ENCODE peak calls at places on chromosome 14, in nine cellular contexts. G is H1, H is HCT116, P is A549, J is stomach, Q is breast epithelium, C is sigmoid colon, Y is upper lobe of left lung, B is IMR-90. N is an unnamed sample.

GRCh38 chr14:75142494-75142893 is 15.6 kb upstream of the NEK9 start:
- DNase-seq in H (no peak), G (no peak), P (no peak), Q (no peak), C (no peak), Y (no peak), B (no peak), J (no peak), N (no peak)

GRCh38 chr14:36522347-36522971 is 2.4 kb upstream of the NKX2-1 start:
- DNase-seq in C (no peak), H (no peak), J (no peak), Y (peak; percentile 37), P (no peak), B (no peak), G (no peak), Q (no peak), N (no peak)

GRCh38 chr14:27528328-27528727 is 930.5 kb upstream of the NOVA1 start:
- DNase-seq in Y (no peak), Q (no peak), H (no peak), C (no peak), B (no peak), G (no peak), J (no peak), P (peak; percentile 13), N (no peak)

GRCh38 chr14:45120109-45120508 is 14.2 kb downstream of the FKBP3 start:
- DNase-seq in H (no peak), B (no peak), C (no peak), P (no peak), Y (no peak), G (no peak), J (no peak), Q (no peak), N (no peak)

GRCh38 chr14:23141706-23142467 is 22.8 kb upstream of the CEBPE start:
- DNase-seq in P (peak; percentile 34), C (peak; percentile 83), Q (peak; percentile 91), J (peak; percentile 79), B (peak; percentile 24), Y (peak; percentile 51), H (no peak), G (no peak), N (no peak)

GRCh38 chr14:104886690-104887622 is 21.9 kb downstream of the CEP170B start:
- DNase-seq in Y (peak; percentile 18), G (no peak), Q (peak; percentile 47), J (no peak), C (peak; percentile 61), P (no peak), H (no peak), B (no peak), N (no peak)

GRCh38 chr14:67373347-67373746 is 13.2 kb downstream of the EIF2S1 start:
- DNase-seq in Y (no peak), H (no peak), Q (no peak), G (no peak), C (no peak), J (no peak), P (no peak), B (no peak), N (no peak)

GRCh38 chr14:104196461-104197180 is 58.2 kb downstream of the KIF26A start:
- DNase-seq in Y (no peak), G (no peak), P (no peak), Q (no peak), H (no peak), J (no peak), C (no peak), B (no peak), N (no peak)

GRCh38 chr14:76836029-76836630 is 9.9 kb downstream of the LRRC74A start:
- DNase-seq in H (no peak), B (no peak), J (no peak), Y (peak; percentile 70), Q (no peak), C (peak; percentile 71), G (no peak), P (no peak), N (no peak)

GRCh38 chr14:54048736-54049135 is 92.1 kb upstream of the BMP4 start:
- DNase-seq in Q (no peak), C (no peak), Y (no peak), J (no peak), G (no peak), B (no peak), H (no peak), P (no peak), N (no peak)

GRCh38 chr14:23106747-23107045 is 1.9 kb upstream of the CIROP start:
- DNase-seq in P (no peak), H (no peak), B (no peak), Y (no peak), Q (no peak), C (no peak), G (no peak), J (no peak), N (no peak)

DNA sequence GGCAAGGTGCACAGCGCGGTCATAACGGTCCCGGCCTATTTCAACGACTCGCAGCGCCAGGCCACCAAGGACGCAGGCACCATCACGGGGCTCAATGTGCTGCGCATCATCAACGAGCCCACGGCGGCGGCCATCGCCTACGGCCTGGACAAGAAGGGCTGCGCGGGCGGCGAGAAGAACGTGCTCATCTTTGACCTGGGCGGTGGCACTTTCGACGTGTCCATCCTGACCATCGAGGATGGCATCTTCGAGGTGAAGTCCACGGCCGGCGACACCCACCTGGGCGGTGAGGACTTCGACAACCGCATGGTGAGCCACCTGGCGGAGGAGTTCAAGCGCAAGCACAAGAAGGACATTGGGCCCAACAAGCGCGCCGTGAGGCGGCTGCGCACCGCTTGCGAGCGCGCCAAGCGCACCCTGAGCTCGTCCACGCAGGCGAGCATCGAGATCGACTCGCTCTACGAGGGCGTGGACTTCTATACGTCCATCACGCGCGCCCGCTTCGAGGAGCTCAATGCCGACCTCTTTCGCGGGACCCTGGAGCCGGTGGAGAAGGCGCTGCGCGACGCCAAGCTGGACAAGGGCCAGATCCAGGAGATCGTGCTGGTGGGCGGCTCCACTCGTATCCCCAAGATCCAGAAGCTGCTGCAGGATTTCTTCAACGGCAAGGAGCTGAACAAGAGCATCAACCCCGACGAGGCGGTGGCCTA is 875 bp downstream of the HSPA2 start:
- DNase-seq in H (no peak), P (no peak), B (no peak), C (peak; percentile 85), Q (no peak), G (no peak), J (no peak), Y (no peak), N (no peak)
- H3K4me3 ChIP-seq in H (no peak overlapping the region), P (peak overlapping the region; percentile 50), B (peak overlapping the region; percentile 67), C (peak overlapping the region; percentile 42), Q (peak overlapping the region; percentile 51), G (no peak overlapping the region), J (peak overlapping the region; percentile 66), Y (no peak overlapping the region), N (peak overlapping the region; percentile 63)

GRCh38 chr14:100239200-100239839 is 376 bp downstream of the YY1 start:
- DNase-seq in J (no peak), Q (no peak), G (no peak), P (no peak), C (peak; percentile 74), H (no peak), B (no peak), Y (no peak), N (no peak)

GRCh38 chr14:100240725-100241032 is 1.7 kb downstream of the YY1 start:
- DNase-seq in C (no peak), J (no peak), B (no peak), G (no peak), H (no peak), Q (no peak), Y (no peak), P (no peak), N (no peak)

GRCh38 chr14:100241279-100241678 is 2.3 kb downstream of the YY1 start:
- DNase-seq in Q (no peak), H (no peak), Y (no peak), B (no peak), P (no peak), G (no peak), J (no peak), C (no peak), N (no peak)

GRCh38 chr14:100238419-100239199 is at the start of gene YY1:
- DNase-seq in G (peak; percentile 92), Y (peak; percentile 99), H (peak; percentile 93), J (peak; percentile 100), B (peak; percentile 96), C (peak; percentile 99), Q (peak; percentile 99), P (peak; percentile 86), N (peak; percentile 94)

DNA sequence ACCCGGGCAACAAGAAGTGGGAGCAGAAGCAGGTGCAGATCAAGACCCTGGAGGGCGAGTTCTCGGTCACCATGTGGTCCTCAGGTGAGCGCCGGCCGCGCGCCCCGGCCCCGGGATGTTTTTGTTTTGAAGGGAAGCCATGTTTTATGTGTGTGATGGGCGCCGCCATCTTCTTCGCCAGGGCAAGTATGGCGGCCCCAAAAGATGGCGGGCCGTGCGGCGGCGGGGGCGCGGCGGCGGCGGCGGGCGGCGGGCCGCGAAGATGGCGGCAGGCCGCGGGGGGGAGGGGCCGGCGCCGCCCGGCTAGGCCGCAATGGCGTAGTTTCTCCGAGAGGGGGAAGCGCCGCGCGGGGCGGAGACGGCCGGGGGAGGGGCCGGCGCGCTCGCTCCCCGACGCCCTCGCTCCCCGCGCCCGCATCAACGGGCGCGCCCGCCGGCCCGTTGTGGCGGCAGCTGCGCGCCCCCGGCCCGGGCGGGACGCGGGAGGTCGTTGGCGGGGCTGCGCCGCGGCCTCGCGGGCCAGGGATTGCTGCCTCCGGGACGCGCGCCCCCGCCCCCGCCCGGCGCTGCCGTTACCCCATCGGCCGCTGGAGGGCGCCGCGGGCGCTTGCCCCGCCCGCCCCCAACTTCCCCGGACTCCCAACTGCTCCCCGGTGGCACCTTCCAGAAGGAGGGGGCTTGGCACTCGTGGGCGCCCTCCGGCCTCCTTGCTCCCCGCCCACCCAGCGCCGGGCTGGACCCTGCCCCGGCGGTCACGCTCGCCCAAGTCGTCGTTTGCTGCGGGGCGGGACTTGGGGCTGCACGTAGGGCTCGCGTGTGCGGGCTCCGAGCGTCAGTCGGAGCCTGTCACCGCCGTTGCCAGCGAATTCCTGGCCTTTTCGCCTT is 1.1 kb downstream of the YY1 start:
- DNase-seq in P (peak; percentile 62), B (peak; percentile 95), Y (peak; percentile 89), C (peak; percentile 96), Q (peak; percentile 79), J (peak; percentile 89), H (peak; percentile 68), G (no peak), N (peak; percentile 36)
- TF ChIP-seq POLR2A in P (peak; percentile 26), B (peak; percentile 91), Y (no peak), C (peak; percentile 11), Q (no peak), J (no peak), H (no peak), G (peak; percentile 22), N (peak; percentile 36)

GRCh38 chr14:68834816-68835215 is 41.9 kb upstream of the ZFP36L1 start:
- DNase-seq in H (no peak), J (no peak), Q (no peak), Y (no peak), G (no peak), B (no peak), C (no peak), P (no peak), N (no peak)
- H3K9me3 ChIP-seq in H (no peaks in the 10 kb centered on the region), J (peaks cover 17% of the 10 kb centered on the region), Q (no peaks in the 10 kb centered on the region), Y (no peaks in the 10 kb centered on the region), G (no peaks in the 10 kb centered on the region), B (peaks cover 4% of the 10 kb centered on the region), C (peaks cover 3% of the 10 kb centered on the region), P (peaks cover 25% of the 10 kb centered on the region), N (no peaks in the 10 kb centered on the region)

DNA sequence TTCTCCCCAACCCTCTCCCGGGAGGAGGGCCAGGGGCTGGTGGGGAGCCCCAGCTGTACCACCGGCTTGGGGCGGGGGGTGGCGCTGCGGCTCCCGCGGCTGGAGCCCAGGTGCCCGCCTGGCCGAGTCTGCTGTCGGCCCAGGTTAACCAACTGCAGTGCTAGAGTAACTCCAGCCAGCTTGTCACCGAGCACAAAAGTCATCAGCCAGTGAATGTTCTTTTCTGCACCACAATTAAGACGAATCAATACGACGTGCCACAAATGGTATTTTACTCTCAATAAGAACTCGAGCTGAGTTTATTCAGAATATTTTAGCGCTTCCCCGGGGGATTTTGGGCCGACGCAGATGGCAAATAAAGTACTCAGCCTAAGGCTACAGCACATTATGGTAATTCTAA is 83.3 kb downstream of the BCL11B start:
- DNase-seq in H (no peak), J (no peak), C (no peak), Q (peak; percentile 25), P (no peak), Y (no peak), B (no peak), G (no peak), N (no peak)
- H3K4me3 ChIP-seq in H (no peak overlapping the region), J (no peak overlapping the region), C (no peak overlapping the region), Q (no peak overlapping the region), P (no peak overlapping the region), Y (no peak overlapping the region), B (no peak overlapping the region), G (no peak overlapping the region), N (no peak overlapping the region)

N was measured in esophagus squamous epithelium.